ENCODE peak calls at places on chromosomes 16 and 17, in nine cellular contexts. W is lung, D is NCI-H1092, Z is fibroblast of gingiva, H is foreskin fibroblast, P is Karpas-422, T is left cardiac atrium, U is H1, J is PC-9. S is an unnamed sample.

GRCh38 chr17:8117980-8118768 is at the start of gene ALOXE3:
- DNase-seq in W (no peak), D (no peak), Z (no peak), H (peak), P (no peak), T (no peak), U (no peak), J (peak), S (no peak)

GRCh38 chr16:27448531-27449433 is 46.8 kb downstream of the IL21R start:
- DNase-seq in W (no peak), D (peak), Z (no peak), H (no peak), P (no peak), T (no peak), U (no peak), J (no peak), S (no peak)

GRCh38 chr17:50668025-50668837 is 33.5 kb downstream of the ABCC3 start:
- DNase-seq in W (no peak), D (no peak), Z (no peak), H (peak), P (no peak), T (no peak), U (no peak), J (no peak), S (no peak)

GRCh38 chr17:34378664-34379101 is 15.7 kb upstream of the CCL1 start:
- DNase-seq in W (no peak), D (no peak), Z (no peak), H (no peak), P (peak), T (no peak), U (no peak), J (no peak), S (no peak)

GRCh38 chr16:70163596-70163995 is 10.0 kb upstream of the CLEC18C start:
- DNase-seq in W (peak), D (no peak), Z (no peak), H (no peak), P (no peak), T (peak), U (no peak), J (peak), S (no peak)

GRCh38 chr16:50925758-50926357 is 184.0 kb downstream of the CYLD start:
- DNase-seq in W (no peak), D (no peak), Z (no peak), H (peak), P (no peak), T (no peak), U (no peak), J (no peak), S (no peak)

GRCh38 chr17:17071531-17072360 is 29.5 kb downstream of the MPRIP start:
- DNase-seq in W (no peak), D (no peak), Z (no peak), H (no peak), P (no peak), T (peak), U (no peak), J (no peak), S (no peak)

GRCh38 chr16:79532785-79533184 is 67.8 kb downstream of the MAF start:
- DNase-seq in W (no peak), D (no peak), Z (no peak), H (no peak), P (no peak), T (no peak), U (no peak), J (no peak), S (no peak)

GRCh38 chr17:65231662-65232335 is 94.6 kb downstream of the RGS9 start:
- DNase-seq in W (peak), D (peak), Z (peak), H (peak), P (peak), T (peak), U (peak), J (peak), S (peak)

GRCh38 chr16:47732806-47733150 is 271.6 kb downstream of the PHKB start:
- DNase-seq in W (no peak), D (no peak), Z (peak), H (peak), P (no peak), T (no peak), U (no peak), J (peak), S (no peak)